ENCODE peak calls at places on chromosomes 6 and 20, in four cellular contexts. One of them, this sample, is unnamed.

GRCh38 chr6:126475449-126475848 is 135.5 kb downstream of the CENPW start:
- DNase-seq in frontal cortex: no peak
- DNase-seq in A549: no peak
- DNase-seq in substantia nigra: no peak
- DNase-seq in this sample: no peak

GRCh38 chr20:63698739-63699465 is 2.5 kb downstream of the TNFRSF6B start:
- DNase-seq in frontal cortex: no peak
- DNase-seq in A549: peak
- DNase-seq in substantia nigra: no peak
- DNase-seq in this sample: no peak

GRCh38 chr20:19784511-19785172 is 26.6 kb downstream of the RIN2 start:
- DNase-seq in frontal cortex: no peak
- DNase-seq in A549: peak
- DNase-seq in substantia nigra: no peak
- DNase-seq in this sample: peak

GRCh38 chr20:10747019-10747418 is 73.2 kb upstream of the JAG1 start:
- DNase-seq in frontal cortex: no peak
- DNase-seq in A549: no peak
- DNase-seq in substantia nigra: no peak
- DNase-seq in this sample: no peak

GRCh38 chr6:159977242-159978214 is 8.6 kb downstream of the IGF2R start:
- DNase-seq in frontal cortex: no peak
- DNase-seq in A549: no peak
- DNase-seq in substantia nigra: no peak
- DNase-seq in this sample: no peak

GRCh38 chr6:26264547-26264946 is 100.5 kb upstream of the BTN3A2 start:
- DNase-seq in frontal cortex: no peak
- DNase-seq in A549: no peak
- DNase-seq in substantia nigra: no peak
- DNase-seq in this sample: no peak

GRCh38 chr6:14172575-14172974 is 55.0 kb downstream of the CD83 start:
- DNase-seq in frontal cortex: no peak
- DNase-seq in A549: no peak
- DNase-seq in substantia nigra: no peak
- DNase-seq in this sample: no peak

GRCh38 chr6:143629104-143630080 is 48.4 kb upstream of the PHACTR2 start:
- DNase-seq in frontal cortex: no peak
- DNase-seq in A549: no peak
- DNase-seq in substantia nigra: no peak
- DNase-seq in this sample: no peak

GRCh38 chr6:162262466-162263196 is 464.9 kb downstream of the PRKN start:
- DNase-seq in frontal cortex: no peak
- DNase-seq in A549: no peak
- DNase-seq in substantia nigra: no peak
- DNase-seq in this sample: no peak

GRCh38 chr6:36609582-36609981 is 15.4 kb downstream of the SRSF3 start:
- DNase-seq in frontal cortex: no peak
- DNase-seq in A549: no peak
- DNase-seq in substantia nigra: no peak
- DNase-seq in this sample: no peak

GRCh38 chr20:44805991-44806729 is 4.2 kb downstream of the RIMS4 start:
- DNase-seq in frontal cortex: no peak
- DNase-seq in A549: no peak
- DNase-seq in substantia nigra: no peak
- DNase-seq in this sample: peak

GRCh38 chr6:4008324-4009047 is 70.5 kb downstream of the FAM217A start:
- DNase-seq in frontal cortex: no peak
- DNase-seq in A549: peak
- DNase-seq in substantia nigra: no peak
- DNase-seq in this sample: peak

GRCh38 chr20:37347891-37348642 is 2.1 kb downstream of the SRC start:
- DNase-seq in frontal cortex: no peak
- DNase-seq in A549: no peak
- DNase-seq in substantia nigra: no peak
- DNase-seq in this sample: no peak

GRCh38 chr6:134720353-134721094 is 229.4 kb downstream of the ALDH8A1 start:
- DNase-seq in frontal cortex: no peak
- DNase-seq in A549: no peak
- DNase-seq in substantia nigra: no peak
- DNase-seq in this sample: no peak

GRCh38 chr20:347640-348484 is 951 bp downstream of the NRSN2 start:
- DNase-seq in frontal cortex: peak
- DNase-seq in A549: peak
- DNase-seq in substantia nigra: peak
- DNase-seq in this sample: peak

GRCh38 chr6:67112120-67112519 is 1405.1 kb upstream of the EYS start:
- DNase-seq in frontal cortex: no peak
- DNase-seq in A549: no peak
- DNase-seq in substantia nigra: no peak
- DNase-seq in this sample: no peak

GRCh38 chr6:128275030-128275429 is 245.4 kb downstream of the PTPRK start:
- DNase-seq in frontal cortex: no peak
- DNase-seq in A549: no peak
- DNase-seq in substantia nigra: no peak
- DNase-seq in this sample: no peak

GRCh38 chr20:33679758-33680485 is 5.7 kb upstream of the NECAB3 start:
- DNase-seq in frontal cortex: no peak
- DNase-seq in A549: no peak
- DNase-seq in substantia nigra: no peak
- DNase-seq in this sample: no peak

GRCh38 chr6:75849329-75850025 is 100.4 kb downstream of the MYO6 start:
- DNase-seq in frontal cortex: no peak
- DNase-seq in A549: no peak
- DNase-seq in substantia nigra: no peak
- DNase-seq in this sample: no peak

GRCh38 chr6:138517635-138518034 is 18.3 kb upstream of the NHSL1 start:
- DNase-seq in frontal cortex: no peak
- DNase-seq in A549: no peak
- DNase-seq in substantia nigra: no peak
- DNase-seq in this sample: peak

GRCh38 chr20:62824476-62825287 is 7.8 kb downstream of the COL9A3 start:
- DNase-seq in frontal cortex: no peak
- DNase-seq in A549: no peak
- DNase-seq in substantia nigra: no peak
- DNase-seq in this sample: peak

GRCh38 chr6:88008821-88009220 is 38.8 kb upstream of the SPACA1 start:
- DNase-seq in frontal cortex: no peak
- DNase-seq in A549: no peak
- DNase-seq in substantia nigra: no peak
- DNase-seq in this sample: no peak

GRCh38 chr6:53347250-53347920 is 1.4 kb downstream of the ELOVL5 start:
- DNase-seq in frontal cortex: no peak
- DNase-seq in A549: no peak
- DNase-seq in substantia nigra: peak
- DNase-seq in this sample: peak

GRCh38 chr6:70312165-70312564 is 9.3 kb upstream of the COL9A1 start:
- DNase-seq in frontal cortex: no peak
- DNase-seq in A549: no peak
- DNase-seq in substantia nigra: no peak
- DNase-seq in this sample: no peak

GRCh38 chr6:151804585-151805285 is 2.7 kb upstream of the ESR1 start:
- DNase-seq in frontal cortex: no peak
- DNase-seq in A549: no peak
- DNase-seq in substantia nigra: no peak
- DNase-seq in this sample: no peak